ENCODE peak calls at places on chromosomes 11 and 22, in seven cellular contexts. T is heart right ventricle, N is HCT116, O is lower leg skin, B is endothelial cell, M is nephron progenitor cell, Y is WERI-Rb-1. L is an unnamed sample.

GRCh38 chr22:41847300-41847699 is 14.4 kb downstream of the SREBF2 start:
- DNase-seq in T (no peak), N (no peak), O (no peak), B (no peak), M (no peak), Y (no peak), L (no peak)

GRCh38 chr11:75576445-75577049 is 14.5 kb downstream of the SERPINH1 start:
- DNase-seq in T (no peak), N (no peak), O (peak; percentile 47), B (peak; percentile 38), M (no peak), Y (no peak), L (no peak)

GRCh38 chr11:109196016-109196415 is 226.0 kb upstream of the C11orf87 start:
- DNase-seq in T (no peak), N (no peak), O (no peak), B (no peak), M (no peak), Y (no peak), L (no peak)

GRCh38 chr11:124240621-124241397 is at the start of gene OR8G1:
- DNase-seq in T (no peak), N (no peak), O (no peak), B (no peak), M (no peak), Y (no peak), L (no peak)

GRCh38 chr22:32728291-32728690 is 73.2 kb upstream of the TIMP3 start:
- DNase-seq in T (no peak), N (no peak), O (no peak), B (no peak), M (no peak), Y (no peak), L (no peak)

GRCh38 chr11:71946144-71946571 is 17.3 kb downstream of the RNF121 start:
- DNase-seq in T (no peak), N (no peak), O (no peak), B (no peak), M (no peak), Y (no peak), L (no peak)

GRCh38 chr11:86938900-86939880 is 16.0 kb downstream of the FZD4 start:
- DNase-seq in T (no peak), N (peak; percentile 37), O (no peak), B (peak; percentile 37), M (no peak), Y (no peak), L (no peak)

GRCh38 chr11:2806351-2807058 is 79.1 kb downstream of the CDKN1C start:
- DNase-seq in T (peak; percentile 17), N (no peak), O (no peak), B (no peak), M (peak; percentile 8), Y (peak; percentile 5), L (peak; percentile 31)

GRCh38 chr11:88447285-88447684 is 109.7 kb upstream of the CTSC start:
- DNase-seq in T (no peak), N (no peak), O (no peak), B (no peak), M (no peak), Y (no peak), L (no peak)

GRCh38 chr22:38413085-38414008 is 41.7 kb downstream of the KCNJ4 start:
- DNase-seq in T (peak; percentile 61), N (no peak), O (no peak), B (no peak), M (no peak), Y (peak; percentile 76), L (peak; percentile 11)

GRCh38 chr11:65426839-65427690 is 4.5 kb downstream of the NEAT1 start:
- DNase-seq in T (no peak), N (peak; percentile 61), O (no peak), B (no peak), M (no peak), Y (no peak), L (no peak)

GRCh38 chr11:27865105-27865504 is 164.8 kb upstream of the BDNF start:
- DNase-seq in T (no peak), N (no peak), O (no peak), B (no peak), M (no peak), Y (no peak), L (no peak)

GRCh38 chr22:22201185-22201924 is 43.2 kb upstream of the VPREB1 start:
- DNase-seq in T (peak; percentile 50), N (no peak), O (no peak), B (peak; percentile 57), M (no peak), Y (peak; percentile 70), L (peak; percentile 81)

GRCh38 chr11:30128269-30128932 is 102.4 kb upstream of the FSHB start:
- DNase-seq in T (no peak), N (peak; percentile 12), O (no peak), B (no peak), M (peak; percentile 3), Y (no peak), L (no peak)

GRCh38 chr22:37049224-37049623 is 2.3 kb upstream of the KCTD17 start:
- DNase-seq in T (peak; percentile 0), N (no peak), O (no peak), B (no peak), M (no peak), Y (no peak), L (no peak)

GRCh38 chr11:96481204-96481603 is 91.4 kb downstream of the JRKL start:
- DNase-seq in T (no peak), N (no peak), O (no peak), B (no peak), M (no peak), Y (no peak), L (no peak)

GRCh38 chr11:16876053-16876752 is 137.8 kb downstream of the C11orf58 start:
- DNase-seq in T (no peak), N (no peak), O (peak; percentile 78), B (no peak), M (no peak), Y (no peak), L (no peak)

GRCh38 chr22:35116817-35117216 is 50.9 kb downstream of the ISX start:
- DNase-seq in T (no peak), N (no peak), O (no peak), B (no peak), M (no peak), Y (no peak), L (no peak)

GRCh38 chr22:30824096-30824495 is 129.4 kb downstream of the OSBP2 start:
- DNase-seq in T (no peak), N (no peak), O (no peak), B (no peak), M (no peak), Y (no peak), L (no peak)

GRCh38 chr11:43278302-43278956 is 33.4 kb upstream of the API5 start:
- DNase-seq in T (no peak), N (peak; percentile 33), O (no peak), B (no peak), M (no peak), Y (peak; percentile 20), L (no peak)

GRCh38 chr11:61297341-61297740 is 2.2 kb upstream of the VWCE start:
- DNase-seq in T (no peak), N (no peak), O (no peak), B (no peak), M (no peak), Y (no peak), L (no peak)

GRCh38 chr11:32829680-32830412 is at the start of gene PRRG4:
- DNase-seq in T (peak; percentile 50), N (no peak), O (peak; percentile 48), B (peak; percentile 46), M (peak; percentile 68), Y (peak; percentile 35), L (peak; percentile 62)

DNA sequence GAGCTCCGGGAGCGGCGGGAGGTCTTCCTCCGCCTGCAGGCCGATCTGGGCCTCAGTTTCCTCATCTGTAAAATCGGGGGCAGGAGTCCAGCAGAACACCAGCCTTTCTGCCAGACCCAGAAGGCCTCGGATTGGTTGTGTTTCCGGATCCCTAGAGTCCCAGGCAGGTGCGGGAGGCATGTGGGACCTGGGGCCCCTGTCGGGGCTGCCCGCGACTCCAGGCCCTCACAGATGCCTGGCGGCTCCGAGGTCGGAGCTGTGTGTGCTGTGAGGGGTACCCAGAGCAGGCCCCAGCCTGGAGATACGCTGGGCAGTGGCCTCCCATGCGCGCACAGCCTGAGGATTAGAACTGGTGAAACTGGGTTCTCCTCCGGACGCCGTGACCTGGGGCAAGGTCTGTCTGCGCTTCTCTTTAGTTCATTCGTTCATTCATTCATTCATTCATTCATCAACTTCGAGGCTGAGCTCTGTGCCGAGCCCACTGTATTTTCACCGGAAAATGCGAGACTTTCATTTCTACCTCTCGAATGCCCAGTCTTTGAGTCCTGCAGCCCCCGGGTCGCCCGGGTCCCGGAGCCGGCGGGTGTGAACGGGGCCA is 24.6 kb downstream of the FLRT1 start:
- DNase-seq in T (no peak), N (no peak), O (no peak), B (no peak), M (no peak), Y (no peak), L (no peak)
- TF ChIP-seq CTCF in T (no peak), N (no peak), O (no peak), B (no peak), M (no peak), Y (no peak), L (no peak)

GRCh38 chr22:25064894-25065560 is 112.5 kb downstream of the KIAA1671 start:
- DNase-seq in T (no peak), N (no peak), O (no peak), B (no peak), M (no peak), Y (no peak), L (no peak)
- TF ChIP-seq CTCF in T (no peak), N (no peak), O (no peak), B (no peak), M (no peak), Y (no peak), L (no peak)

GRCh38 chr11:21514298-21514697 is 678.6 kb upstream of the ANO5 start:
- DNase-seq in T (no peak), N (no peak), O (no peak), B (peak; percentile 50), M (peak; percentile 16), Y (peak; percentile 43), L (peak; percentile 48)

DNA sequence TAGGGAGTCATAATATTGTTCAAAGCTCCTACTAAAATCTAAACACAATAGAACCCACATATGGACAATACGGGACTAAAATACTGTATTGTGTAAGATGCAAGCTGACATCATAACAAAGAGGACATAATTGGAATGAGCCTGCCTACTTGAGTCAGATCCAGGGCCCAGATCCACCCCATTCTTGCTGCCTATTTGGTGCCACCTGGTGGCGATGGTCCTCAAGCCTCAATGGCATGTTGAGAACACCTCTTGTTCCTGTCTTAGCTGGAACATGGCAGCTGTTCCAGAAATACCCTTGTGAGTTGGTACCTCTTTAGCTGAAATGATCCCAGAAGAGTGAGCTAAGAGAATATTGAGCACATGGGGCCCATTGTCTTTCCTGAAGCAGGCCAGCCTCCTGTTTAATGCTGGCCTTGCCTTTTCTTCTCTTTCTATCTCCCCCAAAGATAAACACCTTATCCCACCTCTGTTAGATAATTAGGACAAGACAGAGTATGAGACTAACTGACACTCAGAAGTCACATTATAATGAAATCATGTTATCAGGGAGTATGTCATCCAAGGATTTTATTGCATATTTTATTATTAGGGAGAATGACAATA is 680.9 kb upstream of the ANO5 start:
- DNase-seq in T (peak; percentile 18), N (peak; percentile 3), O (peak; percentile 46), B (peak; percentile 86), M (peak; percentile 85), Y (peak; percentile 89), L (peak; percentile 83)
- TF ChIP-seq CTCF in T (peak; percentile 33), N (peak; percentile 50), O (no peak), B (peak; percentile 78), M (peak; percentile 76), Y (peak; percentile 83), L (peak; percentile 72)

DNA sequence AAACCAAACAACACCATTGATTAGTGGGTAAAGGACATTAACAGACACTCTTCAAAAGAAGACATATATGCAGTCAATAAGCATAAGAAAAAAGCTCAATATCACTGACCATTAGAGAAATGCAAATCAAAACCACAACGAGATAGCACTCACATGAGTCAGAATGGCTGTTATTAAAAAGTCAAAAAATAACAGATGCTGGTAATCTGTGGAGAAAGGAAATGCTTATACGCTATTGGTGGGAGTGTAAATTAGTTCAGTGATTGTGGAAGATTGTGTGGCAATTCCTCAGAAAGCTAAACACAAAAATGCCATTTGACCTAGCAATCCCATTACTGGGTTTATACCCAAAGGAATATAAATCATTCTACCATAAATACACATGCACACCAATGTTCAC is 182.6 kb downstream of the TRPC6 start:
- DNase-seq in T (no peak), N (no peak), O (no peak), B (no peak), M (no peak), Y (no peak), L (no peak)
- TF ChIP-seq CTCF in T (no peak), N (no peak), O (no peak), B (no peak), M (no peak), Y (no peak), L (no peak)